ENCODE peak calls at places on chromosomes 5 and 9, in nine cellular contexts. One of them, this sample, is unnamed.

GRCh38 chr5:101437341-101437740 is 534.3 kb upstream of the ST8SIA4 start:
- DNase-seq in NCI-H1694: no peak
- DNase-seq in RWPE1: no peak
- DNase-seq in NCI-H345: no peak
- DNase-seq in Kasumi-1: no peak
- DNase-seq in EL: no peak
- DNase-seq in T-cell: no peak
- DNase-seq in activated effector memory CD4-positive, alpha-beta T cell treated with Interleukin-2 at 50 U/mL for 16 hours: no peak
- DNase-seq in stimulated activated naive B cell treated with anti-CD40 and anti-IgM and Interleukin-4, amounts not matched to agents 10 μg/mL and 1 μg/mL and 100 μg/mL, for 72 hours: no peak
- DNase-seq in this sample: no peak

GRCh38 chr9:2241461-2241874 is 226.3 kb downstream of the SMARCA2 start:
- DNase-seq in stimulated activated naive B cell treated with anti-CD40 and anti-IgM and Interleukin-4, amounts not matched to agents 10 μg/mL and 1 μg/mL and 100 μg/mL, for 72 hours: no peak
- DNase-seq in NCI-H1694: no peak
- DNase-seq in activated effector memory CD4-positive, alpha-beta T cell treated with Interleukin-2 at 50 U/mL for 16 hours: no peak
- DNase-seq in Kasumi-1: peak
- DNase-seq in RWPE1: no peak
- DNase-seq in NCI-H345: no peak
- DNase-seq in T-cell: no peak
- DNase-seq in EL: no peak
- DNase-seq in this sample: peak

GRCh38 chr5:158414780-158415179 is 555.8 kb upstream of the CLINT1 start:
- DNase-seq in Kasumi-1: no peak
- DNase-seq in stimulated activated naive B cell treated with anti-CD40 and anti-IgM and Interleukin-4, amounts not matched to agents 10 μg/mL and 1 μg/mL and 100 μg/mL, for 72 hours: no peak
- DNase-seq in T-cell: no peak
- DNase-seq in activated effector memory CD4-positive, alpha-beta T cell treated with Interleukin-2 at 50 U/mL for 16 hours: no peak
- DNase-seq in RWPE1: peak
- DNase-seq in NCI-H345: no peak
- DNase-seq in NCI-H1694: no peak
- DNase-seq in EL: peak
- DNase-seq in this sample: no peak

GRCh38 chr5:112514062-112514561 is 95.0 kb upstream of the EPB41L4A start:
- DNase-seq in T-cell: no peak
- DNase-seq in RWPE1: no peak
- DNase-seq in EL: no peak
- DNase-seq in NCI-H345: no peak
- DNase-seq in activated effector memory CD4-positive, alpha-beta T cell treated with Interleukin-2 at 50 U/mL for 16 hours: no peak
- DNase-seq in stimulated activated naive B cell treated with anti-CD40 and anti-IgM and Interleukin-4, amounts not matched to agents 10 μg/mL and 1 μg/mL and 100 μg/mL, for 72 hours: no peak
- DNase-seq in Kasumi-1: no peak
- DNase-seq in NCI-H1694: no peak
- DNase-seq in this sample: no peak

GRCh38 chr9:131800366-131800765 is 60.5 kb upstream of the RAPGEF1 start:
- DNase-seq in T-cell: no peak
- DNase-seq in NCI-H345: no peak
- DNase-seq in NCI-H1694: no peak
- DNase-seq in EL: no peak
- DNase-seq in Kasumi-1: no peak
- DNase-seq in activated effector memory CD4-positive, alpha-beta T cell treated with Interleukin-2 at 50 U/mL for 16 hours: no peak
- DNase-seq in RWPE1: no peak
- DNase-seq in stimulated activated naive B cell treated with anti-CD40 and anti-IgM and Interleukin-4, amounts not matched to agents 10 μg/mL and 1 μg/mL and 100 μg/mL, for 72 hours: no peak
- DNase-seq in this sample: no peak

GRCh38 chr9:36150529-36151305 is 14.2 kb downstream of the GLIPR2 start:
- DNase-seq in activated effector memory CD4-positive, alpha-beta T cell treated with Interleukin-2 at 50 U/mL for 16 hours: no peak
- DNase-seq in RWPE1: no peak
- DNase-seq in NCI-H1694: no peak
- DNase-seq in NCI-H345: no peak
- DNase-seq in EL: no peak
- DNase-seq in T-cell: no peak
- DNase-seq in stimulated activated naive B cell treated with anti-CD40 and anti-IgM and Interleukin-4, amounts not matched to agents 10 μg/mL and 1 μg/mL and 100 μg/mL, for 72 hours: no peak
- DNase-seq in Kasumi-1: no peak
- DNase-seq in this sample: no peak

GRCh38 chr5:140632366-140633080 is 452 bp downstream of the CD14 start:
- DNase-seq in EL: peak
- DNase-seq in activated effector memory CD4-positive, alpha-beta T cell treated with Interleukin-2 at 50 U/mL for 16 hours: peak
- DNase-seq in stimulated activated naive B cell treated with anti-CD40 and anti-IgM and Interleukin-4, amounts not matched to agents 10 μg/mL and 1 μg/mL and 100 μg/mL, for 72 hours: peak
- DNase-seq in RWPE1: no peak
- DNase-seq in Kasumi-1: no peak
- DNase-seq in T-cell: peak
- DNase-seq in NCI-H1694: no peak
- DNase-seq in NCI-H345: peak
- DNase-seq in this sample: peak

GRCh38 chr5:75510417-75510835 is 1.0 kb downstream of the CERT1 start:
- DNase-seq in stimulated activated naive B cell treated with anti-CD40 and anti-IgM and Interleukin-4, amounts not matched to agents 10 μg/mL and 1 μg/mL and 100 μg/mL, for 72 hours: no peak
- DNase-seq in activated effector memory CD4-positive, alpha-beta T cell treated with Interleukin-2 at 50 U/mL for 16 hours: no peak
- DNase-seq in Kasumi-1: peak
- DNase-seq in NCI-H1694: no peak
- DNase-seq in EL: peak
- DNase-seq in NCI-H345: no peak
- DNase-seq in RWPE1: peak
- DNase-seq in T-cell: no peak
- DNase-seq in this sample: no peak

GRCh38 chr5:82799346-82800077 is 277.7 kb downstream of the TMEM167A start:
- DNase-seq in Kasumi-1: no peak
- DNase-seq in NCI-H345: no peak
- DNase-seq in activated effector memory CD4-positive, alpha-beta T cell treated with Interleukin-2 at 50 U/mL for 16 hours: no peak
- DNase-seq in EL: no peak
- DNase-seq in stimulated activated naive B cell treated with anti-CD40 and anti-IgM and Interleukin-4, amounts not matched to agents 10 μg/mL and 1 μg/mL and 100 μg/mL, for 72 hours: no peak
- DNase-seq in NCI-H1694: no peak
- DNase-seq in T-cell: no peak
- DNase-seq in RWPE1: no peak
- DNase-seq in this sample: no peak

GRCh38 chr5:157714036-157714435 is 17.2 kb upstream of the THG1L start:
- DNase-seq in Kasumi-1: no peak
- DNase-seq in RWPE1: no peak
- DNase-seq in stimulated activated naive B cell treated with anti-CD40 and anti-IgM and Interleukin-4, amounts not matched to agents 10 μg/mL and 1 μg/mL and 100 μg/mL, for 72 hours: no peak
- DNase-seq in NCI-H345: no peak
- DNase-seq in EL: no peak
- DNase-seq in NCI-H1694: no peak
- DNase-seq in T-cell: no peak
- DNase-seq in activated effector memory CD4-positive, alpha-beta T cell treated with Interleukin-2 at 50 U/mL for 16 hours: no peak
- DNase-seq in this sample: no peak

GRCh38 chr5:139864716-139865483 is 69.3 kb downstream of the PSD2 start:
- DNase-seq in T-cell: no peak
- DNase-seq in NCI-H1694: no peak
- DNase-seq in stimulated activated naive B cell treated with anti-CD40 and anti-IgM and Interleukin-4, amounts not matched to agents 10 μg/mL and 1 μg/mL and 100 μg/mL, for 72 hours: no peak
- DNase-seq in Kasumi-1: no peak
- DNase-seq in NCI-H345: no peak
- DNase-seq in activated effector memory CD4-positive, alpha-beta T cell treated with Interleukin-2 at 50 U/mL for 16 hours: no peak
- DNase-seq in RWPE1: no peak
- DNase-seq in EL: no peak
- DNase-seq in this sample: no peak

GRCh38 chr9:29514336-29514735 is 1941.1 kb upstream of the C9orf72 start:
- DNase-seq in Kasumi-1: no peak
- DNase-seq in NCI-H1694: no peak
- DNase-seq in NCI-H345: no peak
- DNase-seq in EL: peak
- DNase-seq in stimulated activated naive B cell treated with anti-CD40 and anti-IgM and Interleukin-4, amounts not matched to agents 10 μg/mL and 1 μg/mL and 100 μg/mL, for 72 hours: no peak
- DNase-seq in RWPE1: no peak
- DNase-seq in activated effector memory CD4-positive, alpha-beta T cell treated with Interleukin-2 at 50 U/mL for 16 hours: no peak
- DNase-seq in T-cell: no peak
- DNase-seq in this sample: no peak

GRCh38 chr5:144504929-144505578 is 334.4 kb downstream of the KCTD16 start:
- DNase-seq in Kasumi-1: no peak
- DNase-seq in T-cell: no peak
- DNase-seq in NCI-H345: peak
- DNase-seq in EL: peak
- DNase-seq in activated effector memory CD4-positive, alpha-beta T cell treated with Interleukin-2 at 50 U/mL for 16 hours: no peak
- DNase-seq in RWPE1: peak
- DNase-seq in stimulated activated naive B cell treated with anti-CD40 and anti-IgM and Interleukin-4, amounts not matched to agents 10 μg/mL and 1 μg/mL and 100 μg/mL, for 72 hours: no peak
- DNase-seq in NCI-H1694: no peak
- DNase-seq in this sample: peak

GRCh38 chr9:21381752-21382339 is 3.4 kb downstream of the IFNA2 start:
- DNase-seq in NCI-H345: peak
- DNase-seq in RWPE1: no peak
- DNase-seq in activated effector memory CD4-positive, alpha-beta T cell treated with Interleukin-2 at 50 U/mL for 16 hours: no peak
- DNase-seq in T-cell: no peak
- DNase-seq in stimulated activated naive B cell treated with anti-CD40 and anti-IgM and Interleukin-4, amounts not matched to agents 10 μg/mL and 1 μg/mL and 100 μg/mL, for 72 hours: peak
- DNase-seq in Kasumi-1: peak
- DNase-seq in NCI-H1694: no peak
- DNase-seq in EL: no peak
- DNase-seq in this sample: no peak

GRCh38 chr9:16715404-16715803 is 155.1 kb downstream of the BNC2 start:
- DNase-seq in NCI-H345: no peak
- DNase-seq in NCI-H1694: no peak
- DNase-seq in activated effector memory CD4-positive, alpha-beta T cell treated with Interleukin-2 at 50 U/mL for 16 hours: no peak
- DNase-seq in RWPE1: no peak
- DNase-seq in EL: peak
- DNase-seq in T-cell: no peak
- DNase-seq in stimulated activated naive B cell treated with anti-CD40 and anti-IgM and Interleukin-4, amounts not matched to agents 10 μg/mL and 1 μg/mL and 100 μg/mL, for 72 hours: no peak
- DNase-seq in Kasumi-1: no peak
- DNase-seq in this sample: no peak

GRCh38 chr5:74507596-74507995 is 132.9 kb downstream of the ENC1 start:
- DNase-seq in RWPE1: no peak
- DNase-seq in EL: no peak
- DNase-seq in activated effector memory CD4-positive, alpha-beta T cell treated with Interleukin-2 at 50 U/mL for 16 hours: no peak
- DNase-seq in NCI-H345: no peak
- DNase-seq in NCI-H1694: no peak
- DNase-seq in Kasumi-1: no peak
- DNase-seq in stimulated activated naive B cell treated with anti-CD40 and anti-IgM and Interleukin-4, amounts not matched to agents 10 μg/mL and 1 μg/mL and 100 μg/mL, for 72 hours: no peak
- DNase-seq in T-cell: no peak
- DNase-seq in this sample: no peak

This sample was measured in NCI-H2227 treated with DMSO at 0.1 percent for 48 hours.